ENCODE peak calls at places on chromosomes 12 and 14, in four cellular contexts. H, V, A and T are unnamed samples.

GRCh38 chr14:93239869-93240677 is 33.0 kb downstream of the UBR7 start:
- DNase-seq in V (no peak), H (no peak), A (no peak), T (no peak)

GRCh38 chr12:95395706-95396105 is 78.2 kb upstream of the METAP2 start:
- DNase-seq in H (no peak), A (no peak), V (no peak), T (no peak)

GRCh38 chr14:35818346-35819115 is 7.6 kb upstream of the BRMS1L start:
- DNase-seq in H (peak; percentile 59), V (no peak), A (no peak), T (no peak)

GRCh38 chr12:91640021-91640420 is 457.4 kb upstream of the DCN start:
- DNase-seq in H (no peak), V (no peak), A (no peak), T (no peak)

GRCh38 chr12:116964004-116964739 is 53.4 kb downstream of the FBXW8 start:
- DNase-seq in A (no peak), H (no peak), V (no peak), T (no peak)

GRCh38 chr12:130875193-130875592 is 3.3 kb downstream of the RAN start:
- DNase-seq in V (no peak), A (no peak), H (no peak), T (no peak)

GRCh38 chr12:44846826-44847225 is 29.3 kb downstream of the NELL2 start:
- DNase-seq in H (no peak), A (no peak), V (no peak), T (no peak)

GRCh38 chr14:22403286-22403685 is 185.7 kb downstream of the DAD1 start:
- DNase-seq in H (no peak), V (no peak), A (no peak), T (no peak)

GRCh38 chr14:61568572-61569011 is 126.7 kb upstream of the HIF1A start:
- DNase-seq in H (no peak), A (no peak), V (peak; percentile 48), T (peak; percentile 90)

GRCh38 chr14:75559045-75559444 is 19.4 kb upstream of the FLVCR2 start:
- DNase-seq in V (no peak), A (no peak), H (no peak), T (no peak)

GRCh38 chr12:12582895-12583303 is 20.2 kb upstream of the DUSP16 start:
- DNase-seq in H (peak; percentile 58), A (no peak), V (no peak), T (no peak)

GRCh38 chr12:88970742-88971141 is 381.6 kb downstream of the DUSP6 start:
- DNase-seq in H (no peak), V (no peak), A (no peak), T (no peak)

GRCh38 chr12:62256408-62257079 is 3.7 kb upstream of the USP15 start:
- DNase-seq in H (no peak), V (no peak), A (no peak), T (no peak)

GRCh38 chr14:102591944-102592772 is at the start of gene RCOR1:
- DNase-seq in A (peak; percentile 99), V (peak; percentile 98), H (peak; percentile 99), T (peak; percentile 99)

GRCh38 chr14:102591372-102591943 is 991 bp upstream of the RCOR1 start:
- DNase-seq in A (peak; percentile 20), H (peak; percentile 56), V (peak; percentile 54), T (peak; percentile 84)

GRCh38 chr14:102588821-102589220 is 3.6 kb upstream of the RCOR1 start:
- DNase-seq in V (no peak), H (no peak), A (no peak), T (no peak)

GRCh38 chr14:102589761-102590290 is 2.6 kb upstream of the RCOR1 start:
- DNase-seq in H (no peak), V (no peak), A (no peak), T (no peak)

DNA sequence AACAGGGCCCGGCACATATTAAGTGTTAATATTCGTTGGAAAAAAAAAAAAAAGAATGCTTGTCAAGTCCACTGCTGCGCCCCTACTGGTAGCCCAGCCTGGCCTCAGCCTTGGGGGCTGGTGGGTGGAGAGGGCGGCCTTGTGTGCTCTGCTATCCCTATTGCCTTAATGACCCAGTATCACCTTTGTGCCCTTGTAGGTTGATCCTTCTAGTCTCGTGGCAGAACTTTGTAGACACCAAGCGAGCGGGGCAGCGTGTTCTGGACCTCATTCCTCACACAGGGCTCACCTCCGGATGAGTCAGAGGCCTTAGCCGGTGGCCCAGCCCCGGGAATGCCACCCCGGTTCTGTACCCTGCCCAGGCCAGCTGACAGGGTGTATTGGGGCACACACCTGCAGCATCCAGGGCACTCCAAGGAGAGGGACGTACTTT is 1.8 kb upstream of the RCOR1 start:
- DNase-seq in H (peak; percentile 67), A (no peak), V (peak; percentile 43), T (no peak)
- H3K4me3 ChIP-seq in H (peak overlapping the region; percentile 93), A (peak overlapping the region; percentile 73), V (no peak overlapping the region), T (peak overlapping the region; percentile 31)

DNA sequence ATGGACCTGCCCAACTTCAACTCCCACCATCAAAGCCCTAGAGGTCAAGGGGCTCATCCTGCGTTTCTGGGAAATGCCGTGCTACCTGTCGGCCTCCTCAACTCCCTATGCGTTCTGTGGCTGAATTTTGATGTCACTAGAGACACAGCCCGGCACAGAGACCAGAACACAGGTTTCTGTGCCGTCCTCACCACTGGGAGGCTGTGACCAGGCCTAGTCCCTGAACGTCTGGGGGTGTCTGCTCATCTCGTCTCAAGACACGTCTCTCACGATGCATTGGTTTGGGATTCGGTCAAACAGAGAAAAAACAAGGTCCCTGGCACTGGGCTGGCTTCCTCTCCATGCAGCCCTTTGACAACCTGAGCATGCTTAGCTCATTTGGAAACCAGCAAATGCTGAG is 33.5 kb downstream of the SLC15A4 start:
- DNase-seq in A (no peak), H (no peak), V (no peak), T (no peak)
- H3K4me3 ChIP-seq in A (no peak overlapping the region), H (no peak overlapping the region), V (no peak overlapping the region), T (no peak overlapping the region)

DNA sequence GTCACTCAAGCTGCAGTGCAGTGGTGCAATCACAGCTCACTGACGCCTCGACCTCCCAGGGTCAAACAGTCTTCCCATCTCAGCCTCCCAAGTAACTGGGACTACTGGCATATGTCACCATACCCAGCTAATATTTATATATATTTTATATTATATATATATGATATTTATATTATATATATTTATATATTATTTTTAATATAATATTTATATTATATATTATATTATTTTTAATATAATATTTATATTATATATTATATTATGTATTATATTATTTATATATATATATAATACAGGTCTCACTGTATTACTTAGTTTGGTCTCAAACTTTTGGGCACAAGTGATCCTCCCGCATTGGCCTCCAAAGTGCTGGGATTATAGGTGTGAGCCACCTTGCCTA is 9.4 kb downstream of the ZNF84 start:
- DNase-seq in H (no peak), A (no peak), V (no peak), T (no peak)
- H3K4me3 ChIP-seq in H (peak overlapping the region; percentile 25), A (no peak overlapping the region), V (no peak overlapping the region), T (no peak overlapping the region)

GRCh38 chr14:24367506-24368214 is at the start of gene NFATC4:
- DNase-seq in A (no peak), H (peak; percentile 90), V (peak; percentile 74), T (peak; percentile 93)
- H3K4me3 ChIP-seq in A (peak within 1 kb of the TSS; percentile 28), H (peak within 1 kb of the TSS; percentile 86), V (peak within 1 kb of the TSS; percentile 39), T (peak within 1 kb of the TSS; percentile 72)

DNA sequence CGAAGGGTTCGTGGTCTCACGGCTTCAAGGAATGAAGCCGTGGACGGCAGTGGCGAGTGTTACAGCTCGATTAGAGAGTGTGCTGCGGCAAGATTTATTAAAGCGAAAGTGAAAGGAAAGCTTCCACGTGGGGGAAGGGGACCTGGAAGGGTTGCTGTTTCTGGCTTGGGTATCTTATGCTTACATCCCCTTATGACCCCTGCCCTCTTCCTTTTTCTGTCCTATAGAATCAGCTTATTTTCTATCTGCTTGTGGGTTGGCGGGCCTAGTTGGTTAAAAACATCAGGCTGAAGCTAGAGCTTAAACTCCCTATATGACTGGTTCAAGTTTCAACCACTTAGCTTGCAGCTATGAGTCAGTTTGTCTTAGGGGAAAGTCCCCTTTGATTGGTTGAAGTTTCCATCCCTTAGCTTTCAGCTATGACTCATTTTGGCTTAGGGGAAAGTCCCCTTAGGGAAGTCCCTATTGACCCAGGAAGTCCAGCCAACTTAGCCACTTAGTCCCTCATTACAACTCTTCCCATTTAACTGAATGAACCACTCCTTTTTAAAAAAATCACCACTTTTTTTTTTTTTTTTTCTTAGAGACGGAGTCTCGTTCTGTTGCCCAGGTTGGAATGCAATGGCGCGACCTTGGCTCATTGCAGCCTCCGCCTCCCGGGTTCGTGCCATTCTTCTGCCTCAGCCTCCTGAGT is 1494.7 kb upstream of the TMEM132C start:
- DNase-seq in V (no peak), H (no peak), A (peak; percentile 24), T (no peak)
- H3K4me3 ChIP-seq in V (no peak overlapping the region), H (no peak overlapping the region), A (peak overlapping the region; percentile 45), T (peak overlapping the region; percentile 31)

GRCh38 chr14:52706286-52706685 is 714 bp upstream of the PSMC6 start:
- DNase-seq in H (peak; percentile 41), A (no peak), V (no peak), T (no peak)
- H3K4me3 ChIP-seq in H (peak overlapping the region; percentile 37), A (peak overlapping the region; percentile 96), V (no peak overlapping the region), T (peak overlapping the region; percentile 100)

GRCh38 chr14:104967414-104968152 is 10.6 kb downstream of the AHNAK2 start:
- DNase-seq in H (peak; percentile 65), A (no peak), V (peak; percentile 64), T (peak; percentile 94)
- H3K4me3 ChIP-seq in H (peak overlapping the region; percentile 26), A (no peak overlapping the region), V (no peak overlapping the region), T (no peak overlapping the region)